ENCODE peak calls at places on chromosomes 13 and 19, in four cellular contexts. One of them, this sample, is unnamed.

GRCh38 chr19:44476559-44477408 is 23.5 kb downstream of the ZNF180 start:
- DNase-seq in Peyer's patch: no peak
- DNase-seq in fibroblast of lung: peak
- DNase-seq in AG04450: no peak
- DNase-seq in this sample: peak

GRCh38 chr19:12603714-12604113 is 6.9 kb downstream of the ZNF490 start:
- DNase-seq in AG04450: no peak
- DNase-seq in fibroblast of lung: peak
- DNase-seq in Peyer's patch: peak
- DNase-seq in this sample: no peak

GRCh38 chr19:45195764-45196163 is 17.2 kb downstream of the BLOC1S3 start:
- DNase-seq in Peyer's patch: no peak
- DNase-seq in AG04450: no peak
- DNase-seq in fibroblast of lung: peak
- DNase-seq in this sample: no peak

GRCh38 chr19:8609210-8610040 is 1.1 kb downstream of the ADAMTS10 start:
- DNase-seq in fibroblast of lung: peak
- DNase-seq in AG04450: no peak
- DNase-seq in Peyer's patch: peak
- DNase-seq in this sample: peak

GRCh38 chr13:50613356-50613831 is 230.1 kb downstream of the DLEU7 start:
- DNase-seq in Peyer's patch: no peak
- DNase-seq in fibroblast of lung: peak
- DNase-seq in AG04450: no peak
- DNase-seq in this sample: peak

GRCh38 chr19:16327911-16328823 is 3.5 kb downstream of the KLF2 start:
- DNase-seq in fibroblast of lung: peak
- DNase-seq in AG04450: peak
- DNase-seq in Peyer's patch: peak
- DNase-seq in this sample: peak

GRCh38 chr13:108850706-108851105 is 221.3 kb downstream of the MYO16 start:
- DNase-seq in AG04450: no peak
- DNase-seq in Peyer's patch: no peak
- DNase-seq in fibroblast of lung: no peak
- DNase-seq in this sample: no peak

GRCh38 chr13:30051531-30052060 is 201.2 kb upstream of the UBL3 start:
- DNase-seq in AG04450: no peak
- DNase-seq in Peyer's patch: no peak
- DNase-seq in fibroblast of lung: peak
- DNase-seq in this sample: no peak

GRCh38 chr13:83853771-83854170 is 28.5 kb downstream of the SLITRK1 start:
- DNase-seq in AG04450: no peak
- DNase-seq in fibroblast of lung: no peak
- DNase-seq in Peyer's patch: no peak
- DNase-seq in this sample: no peak

GRCh38 chr13:66899955-66900354 is 330.2 kb downstream of the PCDH9 start:
- DNase-seq in Peyer's patch: no peak
- DNase-seq in fibroblast of lung: peak
- DNase-seq in AG04450: no peak
- DNase-seq in this sample: peak

GRCh38 chr19:6801397-6802086 is 29.0 kb downstream of the VAV1 start:
- DNase-seq in fibroblast of lung: peak
- DNase-seq in AG04450: no peak
- DNase-seq in Peyer's patch: peak
- DNase-seq in this sample: peak

GRCh38 chr13:91399189-91400093 is 1.0 kb downstream of the GPC5 start:
- DNase-seq in fibroblast of lung: no peak
- DNase-seq in Peyer's patch: no peak
- DNase-seq in AG04450: no peak
- DNase-seq in this sample: no peak

GRCh38 chr19:29188704-29189375 is 24.1 kb downstream of the UQCRFS1 start:
- DNase-seq in fibroblast of lung: no peak
- DNase-seq in AG04450: no peak
- DNase-seq in Peyer's patch: no peak
- DNase-seq in this sample: peak

DNA sequence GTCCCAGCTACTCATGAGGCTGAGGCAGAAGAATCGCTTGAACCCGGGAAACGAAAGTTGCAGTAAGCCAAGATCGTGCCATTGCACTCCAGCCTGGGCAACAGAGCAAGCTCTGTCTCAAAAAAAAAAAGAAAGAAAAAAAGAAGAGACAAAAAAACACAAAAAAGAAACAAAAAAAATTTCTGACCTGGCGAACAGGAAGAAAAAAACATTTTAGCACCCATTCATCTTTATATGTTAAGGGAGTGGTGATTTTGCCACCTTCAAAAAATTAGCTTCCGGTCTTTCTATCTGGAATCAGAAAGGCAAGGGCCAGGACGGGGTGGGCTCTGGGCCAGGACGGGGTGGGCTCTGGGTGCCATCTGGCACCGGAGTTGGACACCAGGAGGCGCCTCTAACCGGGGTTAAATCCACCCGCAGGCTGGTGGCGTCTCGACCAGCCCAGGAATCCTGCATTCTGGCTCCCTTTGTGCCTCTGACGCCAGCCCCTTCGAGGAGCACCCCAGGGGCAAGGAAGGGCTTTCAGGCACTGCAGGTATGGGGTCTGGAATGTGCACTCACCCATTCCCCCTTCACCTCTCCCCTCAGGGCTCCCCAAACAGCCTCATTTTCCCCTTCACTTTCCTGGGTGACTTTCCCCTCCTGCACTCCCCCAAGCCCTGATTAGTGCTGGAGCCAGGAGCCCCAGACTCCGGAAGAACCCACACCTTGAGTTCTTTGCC is 10.4 kb upstream of the ZSWIM4 start:
- DNase-seq in fibroblast of lung: peak
- DNase-seq in Peyer's patch: peak
- DNase-seq in AG04450: no peak
- DNase-seq in this sample: peak
- H3K4me3 ChIP-seq in fibroblast of lung: no peak
- H3K4me3 ChIP-seq in Peyer's patch: no peak
- H3K4me3 ChIP-seq in AG04450: no peak
- H3K4me3 ChIP-seq in this sample: no peak

GRCh38 chr19:54209748-54210494 is 9.3 kb downstream of the RPS9 start:
- DNase-seq in Peyer's patch: peak
- DNase-seq in fibroblast of lung: peak
- DNase-seq in AG04450: peak
- DNase-seq in this sample: peak

GRCh38 chr19:54209058-54209747 is 8.5 kb downstream of the RPS9 start:
- DNase-seq in AG04450: no peak
- DNase-seq in fibroblast of lung: peak
- DNase-seq in Peyer's patch: no peak
- DNase-seq in this sample: no peak

GRCh38 chr19:54206831-54207177 is 6.1 kb downstream of the RPS9 start:
- DNase-seq in AG04450: no peak
- DNase-seq in fibroblast of lung: no peak
- DNase-seq in Peyer's patch: no peak
- DNase-seq in this sample: no peak

GRCh38 chr19:54207908-54208783 is 7.5 kb downstream of the RPS9 start:
- DNase-seq in AG04450: no peak
- DNase-seq in fibroblast of lung: peak
- DNase-seq in Peyer's patch: peak
- DNase-seq in this sample: peak

DNA sequence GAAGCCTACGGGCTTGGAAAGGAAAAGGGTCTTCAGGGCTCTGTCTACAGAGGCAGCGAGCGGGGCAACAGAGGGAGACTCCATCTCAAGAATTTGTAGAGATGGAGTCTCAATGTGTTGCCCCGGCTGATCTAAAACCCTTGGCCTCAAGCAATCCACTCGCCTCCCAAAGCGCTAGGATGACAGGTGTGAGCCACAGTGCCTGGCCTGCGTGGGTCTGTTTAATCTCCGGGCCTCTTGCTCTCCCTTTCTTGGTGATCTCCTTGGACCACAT is 8.1 kb downstream of the RPS9 start:
- DNase-seq in AG04450: no peak
- DNase-seq in Peyer's patch: no peak
- DNase-seq in fibroblast of lung: peak
- DNase-seq in this sample: peak
- TF ChIP-seq CTCF in AG04450: no peak
- TF ChIP-seq CTCF in Peyer's patch: no peak
- TF ChIP-seq CTCF in fibroblast of lung: no peak
- TF ChIP-seq CTCF in this sample: no peak

DNA sequence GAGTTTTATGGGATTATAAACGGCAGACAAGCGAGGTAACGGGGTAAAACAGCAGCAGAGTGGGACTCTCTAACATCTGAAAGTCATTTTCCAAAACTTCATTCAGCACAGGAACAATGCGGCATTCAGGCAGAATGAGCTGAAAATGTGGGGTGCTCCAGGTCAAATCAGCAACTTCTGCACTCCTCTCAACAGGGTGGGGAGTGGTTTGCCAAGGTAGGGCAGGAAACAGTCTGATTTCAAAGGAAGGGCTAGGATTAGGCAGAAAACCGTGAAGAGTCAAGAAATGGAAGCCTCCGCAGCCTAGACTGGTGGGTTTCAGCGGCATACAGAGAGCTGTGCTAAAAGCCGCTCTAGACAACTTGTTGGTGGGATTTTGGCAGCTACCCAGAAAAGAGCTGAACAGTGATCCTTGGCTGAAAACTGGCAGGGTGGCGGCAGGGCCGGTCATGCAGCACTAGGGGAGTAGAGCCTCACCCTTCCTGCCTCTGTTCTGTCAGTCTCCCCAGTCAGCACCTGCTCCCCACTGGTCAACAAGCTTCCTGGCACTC is 154.2 kb upstream of the KLF12 start:
- DNase-seq in fibroblast of lung: no peak
- DNase-seq in AG04450: no peak
- DNase-seq in Peyer's patch: peak
- DNase-seq in this sample: no peak
- H3K4me3 ChIP-seq in fibroblast of lung: no peak
- H3K4me3 ChIP-seq in AG04450: no peak
- H3K4me3 ChIP-seq in Peyer's patch: peak
- H3K4me3 ChIP-seq in this sample: peak

DNA sequence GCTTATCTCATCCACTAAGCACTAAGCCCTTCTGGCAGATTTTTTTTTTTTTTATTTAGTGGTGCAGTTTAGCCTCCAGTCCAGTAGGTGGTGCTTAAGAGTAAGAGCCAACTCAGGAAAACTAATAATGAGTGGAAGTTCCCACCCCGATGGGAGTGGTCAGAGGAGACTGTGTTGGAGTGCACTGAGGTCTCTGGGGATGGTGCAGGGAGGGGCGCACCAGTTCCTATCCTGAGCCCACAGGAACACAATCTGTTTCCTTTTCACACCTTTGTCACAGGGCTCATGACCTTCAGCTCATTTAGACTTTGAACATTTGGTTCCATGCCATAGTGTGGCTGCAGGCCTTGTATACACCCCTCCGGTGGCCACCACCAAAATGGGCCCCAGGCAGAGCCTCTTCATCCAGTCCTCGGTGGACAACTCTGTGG is 367.4 kb downstream of the SPRY2 start:
- DNase-seq in fibroblast of lung: no peak
- DNase-seq in AG04450: no peak
- DNase-seq in Peyer's patch: no peak
- DNase-seq in this sample: no peak
- TF ChIP-seq CTCF in fibroblast of lung: peak
- TF ChIP-seq CTCF in AG04450: peak
- TF ChIP-seq CTCF in Peyer's patch: peak
- TF ChIP-seq CTCF in this sample: peak

GRCh38 chr19:31825134-31826094 is 476.2 kb upstream of the TSHZ3 start:
- DNase-seq in AG04450: no peak
- DNase-seq in Peyer's patch: no peak
- DNase-seq in fibroblast of lung: no peak
- DNase-seq in this sample: no peak
- H3K4me3 ChIP-seq in AG04450: no peak
- H3K4me3 ChIP-seq in Peyer's patch: no peak
- H3K4me3 ChIP-seq in fibroblast of lung: no peak
- H3K4me3 ChIP-seq in this sample: no peak

DNA sequence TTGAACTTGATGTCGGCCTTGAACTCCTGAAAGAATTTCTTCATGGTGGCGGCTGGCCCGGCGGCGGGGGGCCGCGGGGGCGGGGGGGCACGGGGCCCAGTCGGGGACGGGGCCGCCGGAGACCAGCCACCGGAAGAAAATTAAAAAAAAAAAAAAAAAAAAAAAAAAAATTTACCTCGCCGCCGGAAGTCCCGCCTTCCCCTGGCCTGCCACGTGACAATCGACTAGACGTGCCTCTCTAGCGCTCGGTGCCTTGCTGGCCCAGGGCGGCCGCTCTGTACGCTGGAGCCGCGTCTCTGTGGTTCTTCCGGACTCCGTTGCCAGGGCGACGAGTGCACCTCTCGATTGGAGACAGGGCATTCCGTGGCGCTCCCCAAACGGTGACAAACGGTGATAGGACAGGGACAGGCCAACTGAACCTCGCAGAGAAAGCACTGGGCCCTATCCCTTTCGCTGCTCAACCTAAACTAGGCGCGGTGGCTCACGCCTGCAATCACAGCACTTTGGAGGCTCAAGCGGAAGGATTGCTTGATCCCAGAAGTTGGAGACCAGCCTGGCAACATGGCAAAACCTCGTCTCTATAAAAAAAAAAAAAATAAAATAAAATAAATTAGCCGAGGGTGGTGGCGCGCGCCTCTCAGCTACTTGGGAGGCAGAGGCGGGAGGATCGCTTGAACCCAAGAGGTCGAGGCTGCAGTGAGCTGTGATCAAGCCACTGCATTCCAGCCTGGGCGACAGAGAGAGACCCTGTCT is at the start of gene UBXN6:
- DNase-seq in fibroblast of lung: peak
- DNase-seq in AG04450: peak
- DNase-seq in Peyer's patch: peak
- DNase-seq in this sample: peak
- TF ChIP-seq CTCF in fibroblast of lung: no peak
- TF ChIP-seq CTCF in AG04450: no peak
- TF ChIP-seq CTCF in Peyer's patch: peak
- TF ChIP-seq CTCF in this sample: no peak

DNA sequence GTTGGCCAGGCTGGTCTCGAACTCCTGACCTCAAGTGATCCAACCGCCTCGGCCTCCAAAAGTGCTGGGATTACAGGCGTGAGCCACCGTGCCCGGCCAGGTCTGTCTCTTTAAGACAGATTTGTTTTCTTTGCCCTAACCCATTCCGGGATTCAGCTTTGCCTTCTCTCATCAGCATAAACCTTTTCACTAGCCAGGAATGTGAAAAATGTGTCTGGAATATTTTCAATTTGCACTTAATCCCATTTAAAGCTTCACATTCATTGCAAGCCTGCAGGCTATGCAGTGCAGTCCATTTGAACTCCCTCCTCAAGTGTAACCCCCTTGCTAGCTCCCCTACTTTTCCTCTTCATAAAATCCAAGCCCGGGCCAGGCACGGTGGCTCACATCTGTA is 880 bp upstream of the TMEM160 start:
- DNase-seq in fibroblast of lung: peak
- DNase-seq in AG04450: no peak
- DNase-seq in Peyer's patch: no peak
- DNase-seq in this sample: peak
- H3K4me3 ChIP-seq in fibroblast of lung: no peak
- H3K4me3 ChIP-seq in AG04450: no peak
- H3K4me3 ChIP-seq in Peyer's patch: peak
- H3K4me3 ChIP-seq in this sample: no peak

DNA sequence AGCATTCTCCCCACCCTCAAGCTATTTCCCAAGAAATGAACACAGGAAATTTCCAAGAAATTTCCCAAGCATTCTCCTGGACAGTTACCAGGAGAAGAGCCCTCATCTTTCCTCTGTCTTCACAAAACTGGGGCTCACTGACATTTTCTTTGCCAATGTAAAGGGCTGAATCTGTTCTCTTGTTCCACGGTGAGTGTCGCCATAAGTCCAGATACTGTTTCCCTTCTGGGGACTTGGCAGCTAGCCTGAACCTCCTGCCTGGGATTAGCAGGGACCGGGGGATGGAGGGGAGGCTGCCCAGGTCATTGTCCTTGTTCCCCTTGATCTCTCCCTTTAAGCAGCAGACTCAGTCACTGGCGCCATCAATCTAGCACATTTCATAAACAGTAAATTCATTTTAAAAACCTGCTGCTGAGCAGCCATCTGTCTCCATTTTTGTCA is 172.8 kb downstream of the DNAJC15 start:
- DNase-seq in Peyer's patch: no peak
- DNase-seq in AG04450: no peak
- DNase-seq in fibroblast of lung: no peak
- DNase-seq in this sample: peak
- TF ChIP-seq CTCF in Peyer's patch: no peak
- TF ChIP-seq CTCF in AG04450: no peak
- TF ChIP-seq CTCF in fibroblast of lung: no peak
- TF ChIP-seq CTCF in this sample: no peak